ENCODE peak calls at places on chromosomes 1 and 21, in six cellular contexts. L is naive thymus-derived CD4-positive, alpha-beta T cell; H is Peyer's patch; P is mucosa of descending colon; R is HepG2; A is tibial artery. Y is an unnamed sample. For H3K36me3 and H3K9me3, the result is how much of the 10 kb centered on the place peaks cover.

GRCh38 chr1:11682287-11682771 is 1.4 kb upstream of the MAD2L2 start:
- DNase-seq in L (no peak), H (no peak), P (no peak), R (no peak), A (no peak), Y (no peak)

GRCh38 chr1:109040627-109041613 is 982 bp downstream of the WDR47 start:
- DNase-seq in L (no peak), H (no peak), P (no peak), R (no peak), A (no peak), Y (peak)

GRCh38 chr1:219963432-219963831 is 35.1 kb upstream of the SLC30A10 start:
- DNase-seq in L (no peak), H (no peak), P (no peak), R (peak), A (no peak), Y (no peak)

GRCh38 chr1:13813398-13814012 is 113.5 kb downstream of the PRDM2 start:
- DNase-seq in L (peak), H (no peak), P (no peak), R (no peak), A (no peak), Y (no peak)

GRCh38 chr1:93574511-93574910 is 107.1 kb downstream of the BCAR3 start:
- DNase-seq in L (no peak), H (no peak), P (no peak), R (no peak), A (no peak), Y (no peak)

GRCh38 chr1:244304156-244304555 is 147.6 kb downstream of the ADSS2 start:
- DNase-seq in L (no peak), H (no peak), P (no peak), R (no peak), A (no peak), Y (no peak)

GRCh38 chr1:9013824-9014223 is 12.4 kb downstream of the SLC2A7 start:
- DNase-seq in L (no peak), H (no peak), P (no peak), R (no peak), A (no peak), Y (no peak)

GRCh38 chr1:182080955-182081582 is 19.6 kb upstream of the ZNF648 start:
- DNase-seq in L (no peak), H (no peak), P (no peak), R (peak), A (no peak), Y (no peak)

GRCh38 chr1:209809601-209810000 is 3.7 kb upstream of the IRF6 start:
- DNase-seq in L (no peak), H (no peak), P (no peak), R (no peak), A (no peak), Y (no peak)

DNA sequence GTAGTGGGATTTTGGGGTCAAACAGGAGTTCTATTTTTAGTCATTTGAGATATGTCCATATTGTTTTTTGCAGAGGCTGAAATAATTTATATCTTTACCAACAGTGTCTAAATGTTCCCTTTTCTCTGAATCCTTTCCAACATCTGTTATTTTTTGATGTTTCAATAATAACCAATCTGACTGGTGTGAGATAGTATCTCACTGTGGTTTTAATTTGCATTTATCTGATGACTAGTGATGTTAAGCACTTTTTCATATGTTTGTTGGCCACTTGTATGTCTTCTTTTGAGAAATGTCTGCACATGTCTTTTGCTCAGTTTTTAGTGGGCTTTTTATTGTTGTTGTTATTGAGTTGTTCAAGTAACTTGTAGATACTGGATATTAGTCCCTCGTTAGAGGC is 1325.0 kb downstream of the BRINP3 start:
- DNase-seq in L (no peak), H (no peak), P (no peak), R (no peak), A (no peak), Y (no peak)
- H3K4me3 ChIP-seq in L (no peak), H (no peak), P (no peak), R (no peak), A (no peak), Y (no peak)

DNA sequence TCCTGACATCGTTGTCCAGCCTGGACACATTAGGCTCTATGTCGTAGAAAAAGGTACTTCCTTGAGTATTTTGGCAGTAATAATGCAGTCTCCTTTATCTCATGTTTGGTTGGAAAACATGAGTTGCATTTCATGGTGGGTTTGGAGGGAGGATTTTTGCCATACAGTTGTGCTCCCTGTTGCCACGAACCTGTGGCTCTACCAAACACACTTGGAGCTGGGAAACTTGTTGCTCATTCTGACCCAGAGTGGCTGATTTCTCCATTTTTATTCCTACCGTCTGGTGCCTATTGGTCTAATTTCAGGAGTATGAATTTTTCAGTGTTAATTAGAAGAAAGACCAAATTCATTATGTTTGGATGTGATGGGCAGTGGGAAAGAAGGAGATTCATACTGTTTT is 50.7 kb downstream of the MPZL1 start:
- DNase-seq in L (no peak), H (no peak), P (no peak), R (no peak), A (no peak), Y (no peak)
- H3K36me3 ChIP-seq in L (under half), H (under half), P (under half), R (under half), A (under half), Y (under half)

DNA sequence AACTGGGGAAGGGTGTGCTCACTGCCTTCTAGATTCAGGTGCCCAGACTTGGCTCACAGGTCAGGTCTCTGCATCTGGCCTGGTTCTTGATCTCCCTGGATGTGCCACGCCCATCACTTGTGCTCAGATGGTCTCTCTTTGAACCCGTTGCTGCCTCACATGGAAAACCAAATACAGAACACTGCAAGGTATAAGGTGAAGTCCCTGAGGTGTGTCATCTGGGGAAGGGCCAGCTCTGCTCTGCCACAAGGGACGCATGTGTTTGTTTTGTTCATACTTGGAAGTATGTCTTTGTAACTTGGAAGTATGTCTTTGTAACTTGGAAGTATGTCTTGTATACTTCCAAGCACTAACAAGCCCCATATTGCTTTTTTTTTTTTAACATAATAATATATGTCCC is 13.4 kb upstream of the CRNN start:
- DNase-seq in L (no peak), H (no peak), P (no peak), R (no peak), A (no peak), Y (no peak)
- H3K9me3 ChIP-seq in L (under half), H (under half), P (under half), R (under half), A (under half), Y (under half)

GRCh38 chr1:155974208-155975165 is 3.9 kb downstream of the ARHGEF2 start:
- DNase-seq in L (no peak), H (no peak), P (no peak), R (no peak), A (no peak), Y (no peak)
- H3K4me3 ChIP-seq in L (peak), H (peak), P (no peak), R (no peak), A (peak), Y (peak)

DNA sequence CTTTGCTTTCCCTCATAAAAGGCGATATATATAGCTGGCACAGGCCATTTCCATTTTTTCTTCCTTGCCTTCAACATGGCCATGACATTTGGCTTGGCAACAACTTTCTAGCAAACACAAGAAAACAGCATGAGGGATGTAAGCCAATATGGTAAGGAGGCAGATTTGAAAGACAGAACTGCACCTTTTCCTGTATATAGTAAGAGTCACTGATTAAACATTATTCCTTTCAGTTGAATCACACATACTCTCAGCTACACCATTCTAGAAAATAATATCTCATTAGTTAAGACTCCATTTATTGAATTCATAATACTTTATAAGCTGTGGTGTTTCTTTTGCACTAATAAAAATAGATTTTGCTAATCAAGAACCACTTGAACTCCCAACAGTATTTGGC is 9.5 kb downstream of the SIKE1 start:
- DNase-seq in L (no peak), H (no peak), P (no peak), R (no peak), A (no peak), Y (no peak)
- H3K36me3 ChIP-seq in L (under half), H (under half), P (under half), R (under half), A (half or more), Y (under half)

DNA sequence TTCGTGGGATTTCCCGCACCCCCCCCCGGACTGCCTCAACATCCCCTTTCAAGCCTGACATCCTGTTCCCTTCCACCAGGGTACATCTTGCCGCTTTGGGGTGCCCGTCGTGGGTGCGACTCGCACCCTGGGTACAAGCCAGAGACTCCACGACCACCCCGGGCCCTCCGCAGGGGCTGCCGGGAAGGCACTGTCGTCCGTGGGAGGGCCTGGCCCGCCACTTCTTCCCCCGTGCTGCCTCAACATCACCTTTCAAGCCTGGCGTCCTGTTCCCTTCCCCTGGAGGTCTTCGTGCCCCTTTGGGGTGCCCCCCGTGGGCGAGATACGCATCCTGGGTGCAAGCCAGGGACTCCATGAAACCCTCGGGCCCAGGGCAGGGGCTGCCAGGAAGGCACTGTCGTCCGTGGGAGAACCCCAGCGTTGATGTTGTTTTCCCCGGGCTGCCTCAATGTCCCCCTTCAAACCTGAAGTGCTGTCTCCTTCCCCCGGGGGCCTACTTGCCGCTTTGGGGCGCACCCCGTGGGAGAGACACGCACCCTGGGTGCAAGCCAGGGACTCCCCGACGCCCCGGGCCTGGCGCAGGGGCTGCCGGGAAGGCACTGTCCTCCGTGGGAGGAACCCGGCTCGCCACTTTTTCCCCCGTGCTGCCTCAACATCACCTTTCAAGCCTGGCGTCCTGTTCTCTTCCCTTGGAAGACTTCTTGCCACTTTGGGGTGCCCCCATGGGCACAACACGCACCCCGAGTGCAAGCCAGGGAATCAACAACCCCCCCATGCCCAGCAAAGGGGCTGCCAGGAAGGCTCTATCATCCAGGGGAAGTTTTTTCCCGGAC is 138.6 kb downstream of the LIPI start:
- DNase-seq in L (no peak), H (no peak), P (no peak), R (no peak), A (no peak), Y (no peak)
- H3K9me3 ChIP-seq in L (under half), H (under half), P (under half), R (under half), A (under half), Y (under half)

DNA sequence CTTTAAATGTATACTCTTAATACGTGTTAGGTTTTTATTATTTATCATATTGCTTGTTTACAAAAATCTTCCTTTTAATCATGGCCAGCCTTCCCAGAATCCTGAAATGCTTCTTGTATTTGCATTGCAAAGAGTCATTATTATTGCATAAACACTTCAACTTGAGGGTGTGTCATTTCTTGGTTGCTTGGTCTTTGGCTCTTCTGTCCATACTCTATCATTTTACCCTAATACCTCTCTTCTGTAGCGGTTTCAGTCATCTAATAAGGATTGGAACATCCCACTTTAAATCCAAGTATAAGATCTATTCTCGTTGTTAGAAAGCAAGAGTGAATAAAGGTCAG is 200.6 kb upstream of the CACYBP start:
- DNase-seq in L (no peak), H (no peak), P (no peak), R (no peak), A (no peak), Y (no peak)
- H3K4me3 ChIP-seq in L (peak), H (peak), P (no peak), R (no peak), A (peak), Y (peak)